ENCODE peak calls at places on chromosomes 3 and 15, in seven cellular contexts. G is COR-L47; T is Kasumi-1; X is activated CD8-positive, alpha-beta T cell treated with anti-CD3 and anti-CD28 coated beads for 36 hours; I is amniotic epithelial cell; Z is NCI-H1694; V is thoracic aorta. Y is an unnamed sample.

GRCh38 chr3:66029443-66029842 is 9.3 kb downstream of the MAGI1 start:
- DNase-seq in V (no peak), T (no peak), Z (no peak), G (no peak), I (no peak), X (no peak), Y (no peak)

GRCh38 chr3:101182734-101183133 is 137.6 kb downstream of the IMPG2 start:
- DNase-seq in G (no peak), T (no peak), V (no peak), X (no peak), I (peak), Z (no peak), Y (no peak)

GRCh38 chr15:56243774-56244236 is at the start of gene RFX7:
- DNase-seq in T (peak), Z (no peak), G (peak), V (peak), I (peak), X (peak), Y (peak)

GRCh38 chr15:60385620-60386552 is 11.9 kb downstream of the ANXA2 start:
- DNase-seq in I (no peak), T (no peak), V (no peak), Z (no peak), G (no peak), X (no peak), Y (no peak)

GRCh38 chr3:38297947-38298711 is 16.0 kb downstream of the SLC22A14 start:
- DNase-seq in V (no peak), Z (no peak), X (no peak), I (peak), G (no peak), T (peak), Y (no peak)

GRCh38 chr15:31360843-31361763 is 34.5 kb downstream of the KLF13 start:
- DNase-seq in T (peak), I (no peak), G (peak), X (peak), Z (no peak), V (no peak), Y (no peak)

GRCh38 chr3:186779204-186779603 is 4.2 kb upstream of the EIF4A2 start:
- DNase-seq in X (no peak), G (no peak), Z (no peak), I (no peak), T (no peak), V (no peak), Y (no peak)

GRCh38 chr15:29883126-29883525 is 60.9 kb upstream of the TJP1 start:
- DNase-seq in T (no peak), G (no peak), Z (no peak), X (no peak), I (peak), V (no peak), Y (no peak)

Y was measured in endothelial cell.